ENCODE peak calls at places on chromosome 10, in six cellular contexts. One of them, this sample, is unnamed.

GRCh38 chr10:72567421-72567820 is 58.5 kb downstream of the MICU1 start:
- DNase-seq in PC-3: peak
- DNase-seq in lower lobe of right lung: no peak
- DNase-seq in retinal pigment epithelial cell: peak
- DNase-seq in choroid plexus epithelial cell: peak
- DNase-seq in tibial nerve: no peak
- DNase-seq in this sample: no peak

GRCh38 chr10:123669901-123670300 is 3.7 kb downstream of the GPR26 start:
- DNase-seq in lower lobe of right lung: no peak
- DNase-seq in choroid plexus epithelial cell: no peak
- DNase-seq in retinal pigment epithelial cell: no peak
- DNase-seq in tibial nerve: no peak
- DNase-seq in PC-3: no peak
- DNase-seq in this sample: no peak

GRCh38 chr10:128047991-128048826 is 78.0 kb downstream of the MKI67 start:
- DNase-seq in PC-3: peak
- DNase-seq in choroid plexus epithelial cell: peak
- DNase-seq in tibial nerve: no peak
- DNase-seq in lower lobe of right lung: no peak
- DNase-seq in retinal pigment epithelial cell: no peak
- DNase-seq in this sample: peak

GRCh38 chr10:26478061-26478460 is 39.9 kb downstream of the APBB1IP start:
- DNase-seq in lower lobe of right lung: no peak
- DNase-seq in choroid plexus epithelial cell: no peak
- DNase-seq in tibial nerve: no peak
- DNase-seq in PC-3: no peak
- DNase-seq in retinal pigment epithelial cell: no peak
- DNase-seq in this sample: no peak

GRCh38 chr10:18340496-18341051 is 200.3 kb downstream of the CACNB2 start:
- DNase-seq in tibial nerve: no peak
- DNase-seq in lower lobe of right lung: no peak
- DNase-seq in PC-3: no peak
- DNase-seq in retinal pigment epithelial cell: peak
- DNase-seq in choroid plexus epithelial cell: peak
- DNase-seq in this sample: no peak

GRCh38 chr10:22335204-22335956 is 9.9 kb upstream of the SPAG6 start:
- DNase-seq in lower lobe of right lung: peak
- DNase-seq in retinal pigment epithelial cell: no peak
- DNase-seq in tibial nerve: no peak
- DNase-seq in PC-3: peak
- DNase-seq in choroid plexus epithelial cell: peak
- DNase-seq in this sample: peak

GRCh38 chr10:46090258-46090812 is 44.3 kb upstream of the MSMB start:
- DNase-seq in PC-3: no peak
- DNase-seq in tibial nerve: no peak
- DNase-seq in choroid plexus epithelial cell: no peak
- DNase-seq in lower lobe of right lung: no peak
- DNase-seq in retinal pigment epithelial cell: no peak
- DNase-seq in this sample: no peak

GRCh38 chr10:95480102-95480900 is 80.9 kb downstream of the SORBS1 start:
- DNase-seq in PC-3: no peak
- DNase-seq in choroid plexus epithelial cell: no peak
- DNase-seq in tibial nerve: no peak
- DNase-seq in lower lobe of right lung: no peak
- DNase-seq in retinal pigment epithelial cell: no peak
- DNase-seq in this sample: peak

GRCh38 chr10:131997366-131998049 is 15.8 kb upstream of the BNIP3 start:
- DNase-seq in lower lobe of right lung: peak
- DNase-seq in PC-3: peak
- DNase-seq in tibial nerve: peak
- DNase-seq in choroid plexus epithelial cell: peak
- DNase-seq in retinal pigment epithelial cell: peak
- DNase-seq in this sample: peak

GRCh38 chr10:35705671-35706070 is 63.6 kb upstream of the FZD8 start:
- DNase-seq in tibial nerve: no peak
- DNase-seq in lower lobe of right lung: no peak
- DNase-seq in choroid plexus epithelial cell: no peak
- DNase-seq in retinal pigment epithelial cell: no peak
- DNase-seq in PC-3: no peak
- DNase-seq in this sample: no peak

GRCh38 chr10:33506838-33507661 is 172.6 kb upstream of the NRP1 start:
- DNase-seq in lower lobe of right lung: no peak
- DNase-seq in PC-3: no peak
- DNase-seq in choroid plexus epithelial cell: peak
- DNase-seq in retinal pigment epithelial cell: no peak
- DNase-seq in tibial nerve: no peak
- DNase-seq in this sample: no peak

DNA sequence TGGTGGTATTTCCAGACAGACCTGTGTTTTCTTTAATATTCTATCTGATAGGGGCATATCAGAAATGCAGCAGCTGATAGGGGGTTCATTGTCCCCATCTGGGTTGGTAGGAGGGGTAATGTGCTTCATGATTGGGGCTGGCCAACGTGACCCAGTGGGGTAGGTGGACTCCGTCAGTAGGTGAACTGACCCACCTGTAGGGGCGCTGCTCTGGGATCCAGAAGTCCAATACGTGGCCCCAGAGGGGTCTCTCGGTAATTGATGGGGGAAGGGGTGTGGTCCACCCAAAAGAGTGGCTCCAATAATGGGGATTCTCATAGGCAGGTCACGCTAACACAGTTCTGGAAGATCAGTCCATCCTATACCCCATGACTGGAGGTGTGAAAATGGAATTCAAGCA is 112.0 kb downstream of the PRLHR start:
- DNase-seq in tibial nerve: no peak
- DNase-seq in choroid plexus epithelial cell: no peak
- DNase-seq in PC-3: no peak
- DNase-seq in lower lobe of right lung: no peak
- DNase-seq in retinal pigment epithelial cell: no peak
- DNase-seq in this sample: no peak
- TF ChIP-seq CTCF in tibial nerve: no peak
- TF ChIP-seq CTCF in choroid plexus epithelial cell: no peak
- TF ChIP-seq CTCF in PC-3: peak
- TF ChIP-seq CTCF in lower lobe of right lung: no peak
- TF ChIP-seq CTCF in retinal pigment epithelial cell: no peak
- TF ChIP-seq CTCF in this sample: no peak

GRCh38 chr10:103584216-103585010 is 90.9 kb downstream of the NEURL1 start:
- DNase-seq in lower lobe of right lung: peak
- DNase-seq in PC-3: no peak
- DNase-seq in choroid plexus epithelial cell: no peak
- DNase-seq in tibial nerve: no peak
- DNase-seq in retinal pigment epithelial cell: no peak
- DNase-seq in this sample: no peak
- H3K4me3 ChIP-seq in lower lobe of right lung: peak
- H3K4me3 ChIP-seq in PC-3: no peak
- H3K4me3 ChIP-seq in choroid plexus epithelial cell: peak
- H3K4me3 ChIP-seq in tibial nerve: peak
- H3K4me3 ChIP-seq in retinal pigment epithelial cell: no peak
- H3K4me3 ChIP-seq in this sample: peak

GRCh38 chr10:51244739-51245138 is 170.5 kb downstream of the PRKG1 start:
- DNase-seq in choroid plexus epithelial cell: peak
- DNase-seq in PC-3: peak
- DNase-seq in retinal pigment epithelial cell: peak
- DNase-seq in tibial nerve: no peak
- DNase-seq in lower lobe of right lung: no peak
- DNase-seq in this sample: peak

GRCh38 chr10:51251110-51251509 is 176.8 kb downstream of the PRKG1 start:
- DNase-seq in PC-3: no peak
- DNase-seq in retinal pigment epithelial cell: no peak
- DNase-seq in tibial nerve: no peak
- DNase-seq in choroid plexus epithelial cell: no peak
- DNase-seq in lower lobe of right lung: no peak
- DNase-seq in this sample: no peak

GRCh38 chr10:51246156-51246555 is 171.9 kb downstream of the PRKG1 start:
- DNase-seq in PC-3: peak
- DNase-seq in choroid plexus epithelial cell: no peak
- DNase-seq in retinal pigment epithelial cell: no peak
- DNase-seq in lower lobe of right lung: no peak
- DNase-seq in tibial nerve: no peak
- DNase-seq in this sample: peak

DNA sequence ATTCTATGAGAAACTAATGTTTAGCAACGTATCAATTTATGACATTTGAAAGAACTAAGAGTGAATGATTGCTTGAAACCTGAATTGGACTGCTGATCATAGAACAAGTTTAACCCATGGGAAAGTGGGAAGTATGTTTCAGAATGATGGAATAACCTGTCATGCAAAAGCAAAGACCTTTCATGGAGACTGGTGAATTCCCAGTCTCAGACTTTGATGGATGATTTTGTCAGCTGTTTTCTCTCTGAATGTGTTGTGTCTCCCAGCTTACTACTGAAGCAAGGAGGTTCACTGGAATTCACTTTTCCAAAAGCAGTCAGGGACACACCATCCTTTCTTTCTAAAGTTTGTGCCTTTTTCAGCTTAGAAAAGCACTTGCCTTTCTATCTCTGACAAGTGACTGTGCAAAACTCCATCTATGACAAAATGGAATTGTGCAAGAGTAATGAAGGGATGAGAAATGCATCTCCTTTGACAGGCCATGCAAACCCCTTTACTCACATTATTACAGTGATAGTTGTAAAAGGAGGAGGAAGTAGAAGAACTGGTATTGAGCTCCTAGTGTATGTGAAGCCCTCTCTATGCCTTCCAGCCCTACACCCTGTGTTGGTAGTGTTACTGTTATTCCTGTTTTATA is 176.1 kb downstream of the PRKG1 start:
- DNase-seq in tibial nerve: no peak
- DNase-seq in PC-3: no peak
- DNase-seq in choroid plexus epithelial cell: no peak
- DNase-seq in lower lobe of right lung: no peak
- DNase-seq in retinal pigment epithelial cell: no peak
- DNase-seq in this sample: no peak
- TF ChIP-seq CTCF in tibial nerve: no peak
- TF ChIP-seq CTCF in PC-3: no peak
- TF ChIP-seq CTCF in choroid plexus epithelial cell: no peak
- TF ChIP-seq CTCF in lower lobe of right lung: no peak
- TF ChIP-seq CTCF in retinal pigment epithelial cell: no peak
- TF ChIP-seq CTCF in this sample: no peak

DNA sequence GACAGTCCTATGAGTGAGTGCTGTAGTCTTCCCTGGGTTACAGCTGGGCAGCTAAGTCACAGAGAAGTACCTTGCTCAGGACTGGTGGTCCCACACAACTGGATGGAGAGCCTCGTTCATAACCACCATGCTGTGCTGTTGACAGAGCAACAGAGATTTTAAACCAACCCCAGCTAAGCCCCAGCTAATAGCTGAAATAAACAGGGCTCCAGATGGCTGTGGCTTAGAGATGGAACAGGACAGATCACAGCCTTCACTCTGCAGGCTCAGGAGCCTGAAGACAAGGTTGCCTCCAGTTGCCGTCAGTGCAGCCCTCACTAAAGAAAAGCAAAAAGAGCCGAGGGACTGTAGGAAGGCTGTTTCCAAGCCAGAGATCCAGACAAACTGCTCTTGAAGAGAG is 4.0 kb downstream of the HTRA1 start:
- DNase-seq in PC-3: no peak
- DNase-seq in retinal pigment epithelial cell: no peak
- DNase-seq in choroid plexus epithelial cell: no peak
- DNase-seq in tibial nerve: no peak
- DNase-seq in lower lobe of right lung: no peak
- DNase-seq in this sample: no peak
- H3K4me3 ChIP-seq in PC-3: no peak
- H3K4me3 ChIP-seq in retinal pigment epithelial cell: no peak
- H3K4me3 ChIP-seq in choroid plexus epithelial cell: no peak
- H3K4me3 ChIP-seq in tibial nerve: no peak
- H3K4me3 ChIP-seq in lower lobe of right lung: no peak
- H3K4me3 ChIP-seq in this sample: no peak

GRCh38 chr10:67815571-67816059 is 22.4 kb downstream of the DNAJC12 start:
- DNase-seq in choroid plexus epithelial cell: peak
- DNase-seq in lower lobe of right lung: no peak
- DNase-seq in retinal pigment epithelial cell: no peak
- DNase-seq in PC-3: peak
- DNase-seq in tibial nerve: no peak
- DNase-seq in this sample: no peak

GRCh38 chr10:67816719-67817118 is 21.3 kb downstream of the DNAJC12 start:
- DNase-seq in tibial nerve: no peak
- DNase-seq in lower lobe of right lung: no peak
- DNase-seq in retinal pigment epithelial cell: no peak
- DNase-seq in PC-3: no peak
- DNase-seq in choroid plexus epithelial cell: no peak
- DNase-seq in this sample: no peak

GRCh38 chr10:67818323-67818722 is 19.7 kb downstream of the DNAJC12 start:
- DNase-seq in lower lobe of right lung: no peak
- DNase-seq in retinal pigment epithelial cell: no peak
- DNase-seq in tibial nerve: no peak
- DNase-seq in PC-3: peak
- DNase-seq in choroid plexus epithelial cell: peak
- DNase-seq in this sample: no peak
- TF ChIP-seq CTCF in lower lobe of right lung: no peak
- TF ChIP-seq CTCF in retinal pigment epithelial cell: no peak
- TF ChIP-seq CTCF in tibial nerve: no peak
- TF ChIP-seq CTCF in PC-3: no peak
- TF ChIP-seq CTCF in choroid plexus epithelial cell: no peak
- TF ChIP-seq CTCF in this sample: no peak

GRCh38 chr10:111370101-111370500 is 293.3 kb downstream of the ADRA2A start:
- DNase-seq in PC-3: no peak
- DNase-seq in choroid plexus epithelial cell: no peak
- DNase-seq in retinal pigment epithelial cell: no peak
- DNase-seq in tibial nerve: no peak
- DNase-seq in lower lobe of right lung: no peak
- DNase-seq in this sample: no peak
- H3K4me3 ChIP-seq in PC-3: no peak
- H3K4me3 ChIP-seq in choroid plexus epithelial cell: no peak
- H3K4me3 ChIP-seq in retinal pigment epithelial cell: no peak
- H3K4me3 ChIP-seq in tibial nerve: no peak
- H3K4me3 ChIP-seq in lower lobe of right lung: no peak
- H3K4me3 ChIP-seq in this sample: no peak

GRCh38 chr10:121324678-121325213 is 273.5 kb downstream of the FGFR2 start:
- DNase-seq in tibial nerve: no peak
- DNase-seq in choroid plexus epithelial cell: no peak
- DNase-seq in PC-3: peak
- DNase-seq in retinal pigment epithelial cell: no peak
- DNase-seq in lower lobe of right lung: no peak
- DNase-seq in this sample: no peak

GRCh38 chr10:121326905-121327304 is 271.3 kb downstream of the FGFR2 start:
- DNase-seq in tibial nerve: no peak
- DNase-seq in choroid plexus epithelial cell: no peak
- DNase-seq in lower lobe of right lung: no peak
- DNase-seq in PC-3: no peak
- DNase-seq in retinal pigment epithelial cell: no peak
- DNase-seq in this sample: no peak

GRCh38 chr10:121330528-121330927 is 267.7 kb downstream of the FGFR2 start:
- DNase-seq in choroid plexus epithelial cell: no peak
- DNase-seq in PC-3: no peak
- DNase-seq in retinal pigment epithelial cell: no peak
- DNase-seq in lower lobe of right lung: no peak
- DNase-seq in tibial nerve: no peak
- DNase-seq in this sample: no peak

GRCh38 chr10:121325490-121326231 is 272.6 kb downstream of the FGFR2 start:
- DNase-seq in lower lobe of right lung: no peak
- DNase-seq in tibial nerve: no peak
- DNase-seq in retinal pigment epithelial cell: no peak
- DNase-seq in PC-3: peak
- DNase-seq in choroid plexus epithelial cell: no peak
- DNase-seq in this sample: no peak

GRCh38 chr10:121327727-121328126 is 270.5 kb downstream of the FGFR2 start:
- DNase-seq in PC-3: no peak
- DNase-seq in choroid plexus epithelial cell: no peak
- DNase-seq in tibial nerve: no peak
- DNase-seq in lower lobe of right lung: no peak
- DNase-seq in retinal pigment epithelial cell: no peak
- DNase-seq in this sample: no peak
- TF ChIP-seq CTCF in PC-3: no peak
- TF ChIP-seq CTCF in choroid plexus epithelial cell: no peak
- TF ChIP-seq CTCF in tibial nerve: no peak
- TF ChIP-seq CTCF in lower lobe of right lung: no peak
- TF ChIP-seq CTCF in retinal pigment epithelial cell: no peak
- TF ChIP-seq CTCF in this sample: no peak